ENCODE peak calls at places on chromosomes 5 and 9, in seven cellular contexts. T, G, Q, P, Y, I and V are unnamed samples.

GRCh38 chr5:113213551-113213971 is 221.2 kb downstream of the TSSK1B start:
- DNase-seq in P (peak), G (no peak), Q (no peak), I (no peak), T (no peak), Y (peak), V (no peak)

GRCh38 chr9:113568481-113569321 is 105.2 kb downstream of the RGS3 start:
- DNase-seq in P (no peak), G (no peak), T (no peak), Q (peak), Y (peak), I (no peak), V (no peak)

GRCh38 chr9:16515879-16516289 is 354.6 kb downstream of the BNC2 start:
- DNase-seq in I (no peak), T (no peak), Q (no peak), G (no peak), P (no peak), Y (no peak), V (no peak)

GRCh38 chr5:10288600-10289213 is 19.0 kb downstream of the CMBL start:
- DNase-seq in G (peak), I (peak), Y (no peak), T (peak), Q (peak), P (peak), V (peak)

GRCh38 chr5:68565427-68565826 is 349.9 kb downstream of the PIK3R1 start:
- DNase-seq in I (peak), G (peak), T (no peak), Q (no peak), P (peak), Y (peak), V (no peak)

GRCh38 chr5:93894471-93895354 is 153.3 kb upstream of the POU5F2 start:
- DNase-seq in Q (no peak), T (no peak), G (no peak), Y (no peak), P (no peak), I (no peak), V (no peak)

GRCh38 chr5:101942321-101942882 is 353.7 kb downstream of the SLCO4C1 start:
- DNase-seq in G (peak), Y (peak), T (no peak), Q (no peak), I (peak), P (peak), V (peak)

GRCh38 chr9:77678136-77678535 is 30.0 kb upstream of the GNA14 start:
- DNase-seq in I (no peak), Y (no peak), T (no peak), P (no peak), Q (no peak), G (no peak), V (no peak)

GRCh38 chr5:156147251-156147947 is 179.6 kb upstream of the SGCD start:
- DNase-seq in P (no peak), T (no peak), Y (no peak), G (no peak), I (no peak), Q (no peak), V (no peak)

GRCh38 chr9:8224381-8224791 is 424.8 kb upstream of the DMAC1 start:
- DNase-seq in Q (no peak), P (no peak), Y (no peak), I (no peak), T (no peak), G (no peak), V (no peak)

GRCh38 chr9:94922691-94923107 is 196.2 kb downstream of the AOPEP start:
- DNase-seq in G (no peak), P (no peak), Q (peak), I (no peak), Y (no peak), T (peak), V (no peak)

GRCh38 chr9:17942498-17942897 is 363.6 kb downstream of the SH3GL2 start:
- DNase-seq in I (no peak), Y (no peak), P (no peak), G (no peak), T (no peak), Q (no peak), V (no peak)

GRCh38 chr5:92409131-92409530 is 1026.0 kb upstream of the ARRDC3 start:
- DNase-seq in P (no peak), G (no peak), Q (no peak), T (no peak), I (no peak), Y (no peak), V (no peak)

GRCh38 chr5:122311400-122311887 is 593 bp upstream of the SNCAIP start:
- DNase-seq in T (no peak), G (no peak), Q (no peak), I (no peak), Y (no peak), P (no peak), V (no peak)

GRCh38 chr9:38110476-38110875 is 41.4 kb upstream of the SHB start:
- DNase-seq in T (no peak), P (no peak), G (no peak), Q (no peak), I (no peak), Y (no peak), V (no peak)

GRCh38 chr5:127040779-127041520 is 10.6 kb upstream of the MARCHF3 start:
- DNase-seq in G (no peak), Y (no peak), Q (no peak), I (no peak), P (no peak), T (no peak), V (no peak)

GRCh38 chr5:172113036-172113435 is 75.0 kb downstream of the STK10 start:
- DNase-seq in P (peak), T (no peak), Q (no peak), G (no peak), Y (no peak), I (no peak), V (no peak)

GRCh38 chr5:78574157-78574673 is 74.4 kb downstream of the LHFPL2 start:
- DNase-seq in T (no peak), G (peak), Q (no peak), Y (no peak), I (peak), P (peak), V (peak)

GRCh38 chr9:89793551-89793950 is 188.7 kb downstream of the GADD45G start:
- DNase-seq in Y (no peak), P (no peak), G (no peak), T (no peak), Q (no peak), I (no peak), V (no peak)

GRCh38 chr5:111389390-111390082 is 122.8 kb downstream of the STARD4 start:
- DNase-seq in G (no peak), Q (no peak), I (no peak), P (no peak), T (no peak), Y (no peak), V (no peak)
- TF ChIP-seq CTCF in G (no peak), Q (no peak), I (no peak), P (no peak), T (no peak), Y (no peak), V (no peak)

DNA sequence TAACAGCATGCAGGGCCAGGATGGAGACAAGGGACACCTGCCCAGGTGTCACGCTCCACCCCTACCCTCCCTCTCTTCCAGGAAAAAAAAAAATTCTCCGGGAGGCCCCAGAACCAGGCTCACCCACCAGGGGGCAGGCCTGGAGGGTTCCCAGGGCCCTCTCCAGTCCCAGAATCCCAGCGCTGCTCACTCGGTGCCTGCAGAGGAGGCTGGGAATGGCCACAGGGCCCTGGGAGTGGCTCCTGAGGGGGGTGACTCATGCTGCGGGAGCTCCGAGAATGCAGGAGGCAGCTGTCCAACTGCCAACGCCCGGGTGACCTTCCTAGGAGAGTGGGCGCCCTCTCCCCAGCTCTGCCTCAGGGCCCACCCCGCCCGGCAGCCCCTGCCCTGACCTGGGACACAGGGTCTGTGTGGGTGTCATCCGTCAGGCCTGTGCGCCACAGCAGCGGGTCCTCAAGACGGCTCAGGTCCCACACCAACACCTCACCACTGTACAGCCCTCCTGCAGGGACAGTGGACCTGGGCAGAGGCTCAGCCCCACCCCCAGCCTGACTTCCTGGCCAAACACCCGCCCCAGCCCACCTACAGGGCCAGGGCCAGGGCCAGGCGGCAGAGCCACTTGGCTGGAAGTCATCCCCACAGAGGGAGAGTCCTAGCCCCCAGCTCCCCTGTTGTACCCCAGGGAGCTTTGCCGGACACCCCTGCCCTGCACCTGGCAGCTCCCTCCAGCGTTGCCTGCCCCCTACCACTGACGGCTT is 21.2 kb downstream of the DYNC2I2 start:
- DNase-seq in G (no peak), Y (peak), P (no peak), T (peak), Q (peak), I (no peak), V (no peak)
- TF ChIP-seq CTCF in G (no peak), Y (peak), P (peak), T (peak), Q (peak), I (no peak), V (no peak)

GRCh38 chr5:141419074-141419880 is 1.6 kb upstream of the PCDHGA11 start:
- DNase-seq in Q (no peak), P (no peak), T (no peak), Y (no peak), I (no peak), G (no peak), V (no peak)

GRCh38 chr5:141422742-141423291 is 2.0 kb downstream of the PCDHGA11 start:
- DNase-seq in T (no peak), Y (no peak), G (no peak), I (no peak), Q (no peak), P (no peak), V (no peak)

GRCh38 chr5:141421489-141421855 is 621 bp downstream of the PCDHGA11 start:
- DNase-seq in G (no peak), Y (no peak), I (no peak), T (no peak), Q (no peak), P (no peak), V (no peak)

GRCh38 chr5:141420855-141421488 is at the start of gene PCDHGA11:
- DNase-seq in T (peak), Q (peak), I (peak), Y (peak), G (peak), P (peak), V (peak)
- TF ChIP-seq CTCF in T (peak), Q (peak), I (peak), Y (no peak), G (peak), P (peak), V (peak)

GRCh38 chr5:159990506-159990905 is 18.4 kb upstream of the TTC1 start:
- DNase-seq in Q (no peak), G (no peak), P (no peak), Y (no peak), I (no peak), T (no peak), V (no peak)
- TF ChIP-seq CTCF in Q (no peak), G (no peak), P (no peak), Y (no peak), I (no peak), T (peak), V (no peak)